ENCODE peak calls at places on chromosomes 2 and 18, in ten cellular contexts. U, N, A, C, K, T, Z, G, W and E are unnamed samples.

GRCh38 chr2:119008108-119008507 is 66.1 kb downstream of the MARCO start:
- DNase-seq in N (peak), W (peak), T (no peak), K (peak), A (no peak), Z (no peak), C (no peak), U (no peak), G (no peak), E (no peak)

GRCh38 chr2:120059483-120059882 is 46.6 kb downstream of the EPB41L5 start:
- DNase-seq in K (no peak), G (no peak), Z (no peak), N (no peak), W (no peak), A (no peak), C (no peak), U (no peak), T (no peak), E (no peak)

GRCh38 chr18:26405190-26405781 is 143.1 kb downstream of the KCTD1 start:
- DNase-seq in N (peak), K (peak), G (peak), A (no peak), T (no peak), Z (peak), U (no peak), W (no peak), C (peak), E (no peak)

GRCh38 chr2:188512456-188512855 is 220.8 kb downstream of the GULP1 start:
- DNase-seq in U (no peak), G (no peak), Z (no peak), W (peak), N (peak), C (no peak), A (no peak), K (peak), T (no peak), E (no peak)

GRCh38 chr2:122736279-122736678 is 980.8 kb downstream of the TSN start:
- DNase-seq in K (no peak), G (peak), W (no peak), U (no peak), T (no peak), C (peak), N (no peak), A (no peak), Z (no peak), E (no peak)

GRCh38 chr2:130936451-130936850 is 99.7 kb downstream of the ARHGEF4 start:
- DNase-seq in C (no peak), A (no peak), W (no peak), U (no peak), K (no peak), G (no peak), N (no peak), T (no peak), Z (no peak), E (no peak)

GRCh38 chr2:180240774-180241173 is 233.7 kb upstream of the CWC22 start:
- DNase-seq in G (no peak), U (no peak), Z (no peak), A (no peak), N (no peak), C (no peak), W (no peak), K (no peak), T (no peak), E (no peak)

GRCh38 chr2:17620280-17620679 is 79.8 kb downstream of the VSNL1 start:
- DNase-seq in G (no peak), A (no peak), T (no peak), C (no peak), Z (no peak), K (no peak), N (no peak), W (no peak), U (no peak), E (no peak)

GRCh38 chr2:73228631-73229030 is 4.4 kb downstream of the PRADC1 start:
- DNase-seq in W (no peak), A (no peak), U (no peak), T (no peak), Z (no peak), K (no peak), C (no peak), N (no peak), G (no peak), E (no peak)

GRCh38 chr2:20207051-20207450 is 17.9 kb downstream of the SDC1 start:
- DNase-seq in G (peak), K (no peak), Z (no peak), T (peak), A (no peak), C (no peak), N (no peak), W (no peak), U (no peak), E (no peak)

GRCh38 chr2:24124003-24124585 is 825 bp downstream of the FAM228B start:
- DNase-seq in G (no peak), W (no peak), T (no peak), Z (no peak), K (no peak), N (no peak), A (no peak), C (no peak), U (no peak), E (no peak)

GRCh38 chr2:241034490-241035141 is 36.2 kb downstream of the SNED1 start:
- DNase-seq in C (no peak), A (no peak), G (no peak), W (no peak), Z (no peak), U (no peak), T (no peak), N (no peak), K (no peak), E (no peak)

GRCh38 chr18:72452328-72452727 is 91.8 kb downstream of the CBLN2 start:
- DNase-seq in U (no peak), C (no peak), A (no peak), N (no peak), W (no peak), K (no peak), T (no peak), G (no peak), Z (no peak), E (no peak)

GRCh38 chr2:68328901-68329300 is 9.2 kb upstream of the CNRIP1 start:
- DNase-seq in Z (no peak), A (no peak), G (no peak), T (no peak), K (no peak), W (no peak), N (no peak), C (no peak), U (no peak), E (no peak)

GRCh38 chr2:105143467-105144127 is 97.9 kb upstream of the GPR45 start:
- DNase-seq in U (peak), A (no peak), G (no peak), W (peak), N (no peak), C (no peak), K (no peak), Z (no peak), T (no peak), E (no peak)

GRCh38 chr2:170716851-170717598 is 1.9 kb downstream of the SP5 start:
- DNase-seq in Z (peak), T (no peak), K (peak), W (no peak), A (peak), G (peak), N (peak), U (no peak), C (peak), E (peak)

GRCh38 chr2:96683307-96683706 is 40.7 kb downstream of the FER1L5 start:
- DNase-seq in Z (no peak), K (no peak), N (no peak), A (no peak), U (no peak), G (no peak), T (no peak), W (no peak), C (no peak), E (no peak)

GRCh38 chr2:10390369-10390801 is 57.7 kb downstream of the ODC1 start:
- DNase-seq in Z (no peak), G (no peak), N (no peak), C (no peak), A (no peak), U (no peak), K (no peak), W (peak), T (no peak), E (no peak)

GRCh38 chr2:224038049-224038829 is 847 bp downstream of the SERPINE2 start:
- DNase-seq in N (peak), W (no peak), A (no peak), Z (no peak), C (no peak), U (peak), T (no peak), K (peak), G (peak), E (no peak)

GRCh38 chr2:2843969-2844548 is 513.0 kb upstream of the MYT1L start:
- DNase-seq in C (no peak), W (peak), Z (peak), N (no peak), A (no peak), K (peak), U (no peak), G (no peak), T (no peak), E (no peak)

GRCh38 chr2:138500592-138501426 is 761 bp upstream of the SPOPL start:
- DNase-seq in G (peak), C (no peak), N (peak), U (no peak), W (no peak), A (peak), Z (no peak), K (peak), T (no peak), E (no peak)

GRCh38 chr2:195683174-195683573 is 26.1 kb downstream of the SLC39A10 start:
- DNase-seq in A (no peak), Z (no peak), T (no peak), N (no peak), G (no peak), W (no peak), U (no peak), C (no peak), K (no peak), E (no peak)

GRCh38 chr2:195686564-195686963 is 29.5 kb downstream of the SLC39A10 start:
- DNase-seq in K (no peak), C (no peak), N (no peak), T (no peak), Z (no peak), U (no peak), A (no peak), G (no peak), W (no peak), E (no peak)

GRCh38 chr2:195682077-195682476 is 25.1 kb downstream of the SLC39A10 start:
- DNase-seq in U (no peak), A (no peak), G (no peak), K (no peak), C (no peak), T (no peak), W (no peak), Z (no peak), N (no peak), E (no peak)

DNA sequence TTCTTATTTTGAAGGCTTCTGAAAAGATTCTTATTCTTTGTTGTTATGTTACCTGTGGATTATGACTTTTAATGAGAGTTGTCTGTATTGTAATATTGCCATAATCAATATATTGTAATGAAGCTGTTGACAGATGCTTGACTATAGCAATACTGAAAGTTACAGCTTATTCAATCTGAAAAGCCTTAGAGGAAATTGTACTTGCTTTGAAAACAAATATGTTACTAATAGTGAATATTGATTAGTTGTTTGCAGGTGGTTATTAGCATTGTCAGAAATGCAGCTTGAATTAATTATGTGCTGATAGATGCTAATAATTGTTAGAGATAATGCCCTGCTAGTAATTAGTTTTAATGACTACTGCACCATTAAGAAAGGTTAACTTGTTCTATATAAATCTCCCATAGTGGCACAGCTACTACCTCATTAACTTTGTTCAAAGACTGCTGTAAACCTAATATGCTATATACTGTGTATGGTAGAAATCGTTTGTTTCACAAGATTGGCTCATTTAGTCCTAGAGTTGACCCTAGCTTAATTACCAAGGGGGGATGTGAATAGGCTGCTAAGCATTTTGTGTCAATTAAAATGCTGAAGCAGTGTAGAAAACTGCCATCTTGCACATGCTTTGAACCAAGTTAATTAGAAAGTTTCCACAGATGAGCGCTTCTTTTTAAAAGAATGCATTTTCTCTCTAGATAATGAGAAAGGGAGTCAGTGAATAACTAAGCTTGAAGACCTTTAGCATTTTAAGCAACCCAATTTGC is 30.5 kb downstream of the SLC39A10 start:
- DNase-seq in Z (no peak), N (no peak), K (no peak), C (no peak), W (no peak), U (no peak), A (no peak), T (peak), G (no peak), E (no peak)
- TF ChIP-seq POLR2A in Z (no peak), N (no peak), K (no peak), C (no peak), W (no peak), U (no peak), A (no peak), T (no peak), G (no peak), E (no peak)

DNA sequence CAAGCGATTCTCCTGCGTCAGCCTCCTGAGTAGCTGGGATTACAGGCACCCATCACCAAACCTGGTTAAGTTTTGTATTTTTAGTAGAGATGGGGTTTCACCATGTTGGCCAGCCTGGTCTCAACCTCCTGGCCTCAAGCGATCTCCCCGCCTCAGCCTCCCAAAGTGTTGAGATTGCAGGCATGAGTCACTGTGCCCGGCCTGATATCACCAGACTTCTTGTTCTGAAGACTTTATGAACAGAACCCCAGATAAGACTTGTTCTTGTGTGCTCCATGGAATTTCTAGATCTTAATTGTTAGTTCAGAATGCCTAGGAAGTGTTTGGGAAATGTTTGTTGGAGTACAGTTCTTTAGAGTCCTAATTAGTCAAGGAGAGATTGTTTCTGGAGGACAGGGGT is 521.4 kb downstream of the SLC4A3 start:
- DNase-seq in Z (no peak), U (no peak), W (no peak), G (no peak), C (no peak), T (no peak), A (no peak), K (no peak), N (no peak), E (no peak)
- TF ChIP-seq EP300 in Z (no peak), U (no peak), W (no peak), G (no peak), C (no peak), T (no peak), A (no peak), K (no peak), N (no peak), E (no peak)

DNA sequence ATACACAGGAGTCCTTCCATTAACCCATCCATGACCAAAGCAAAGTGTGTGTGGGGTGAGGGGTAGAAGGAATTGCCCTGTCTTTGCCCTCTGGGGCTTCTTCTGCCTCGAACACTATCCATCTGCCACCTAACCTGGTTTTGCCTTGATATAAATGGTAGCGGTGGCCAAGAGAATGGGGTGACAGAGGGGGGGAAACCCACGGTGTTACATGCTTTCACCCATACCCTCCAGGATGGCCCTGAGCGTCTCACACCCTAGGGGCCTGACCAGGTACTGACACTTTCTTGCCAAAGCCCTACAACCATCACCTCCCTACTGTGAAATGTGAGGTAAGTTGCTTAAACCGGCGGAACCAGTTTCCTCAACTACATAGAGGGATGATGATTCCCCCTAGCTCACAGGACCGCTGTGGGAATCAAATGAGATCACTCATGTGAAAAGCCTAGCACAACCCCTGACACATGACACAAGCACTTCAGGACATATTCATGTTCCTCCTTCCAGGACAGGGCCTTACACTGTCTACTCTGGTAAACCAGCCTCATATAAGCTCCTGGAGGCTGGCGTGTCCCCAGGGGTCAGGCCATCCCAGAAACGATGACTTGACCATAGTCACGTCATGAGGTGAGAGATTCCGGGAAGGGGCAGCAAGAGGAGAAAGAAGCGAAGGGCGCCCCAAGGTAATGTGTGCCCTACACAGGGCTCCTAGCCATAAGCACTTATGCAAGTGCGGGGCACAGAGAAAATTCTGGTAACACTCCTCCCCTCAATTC is 49.7 kb downstream of the C2orf42 start:
- DNase-seq in N (no peak), Z (peak), K (peak), T (peak), C (peak), W (peak), G (peak), U (peak), A (peak), E (no peak)
- TF ChIP-seq POLR2A in N (no peak), Z (peak), K (no peak), T (peak), C (no peak), W (no peak), G (peak), U (no peak), A (peak), E (peak)

GRCh38 chr2:30235859-30236535 is 4.7 kb downstream of the LBH start:
- DNase-seq in N (no peak), U (no peak), K (no peak), Z (no peak), T (no peak), C (peak), W (no peak), G (no peak), A (no peak), E (no peak)

GRCh38 chr2:30238143-30238800 is 6.9 kb downstream of the LBH start:
- DNase-seq in U (no peak), Z (no peak), G (no peak), T (no peak), N (no peak), C (no peak), W (no peak), A (peak), K (no peak), E (no peak)

GRCh38 chr2:30239308-30240161 is 8.2 kb downstream of the LBH start:
- DNase-seq in T (no peak), W (peak), G (peak), A (peak), C (peak), K (peak), U (peak), N (peak), Z (peak), E (peak)

GRCh38 chr2:30236591-30237245 is 5.4 kb downstream of the LBH start:
- DNase-seq in G (no peak), Z (no peak), W (no peak), A (peak), C (peak), U (no peak), T (no peak), K (no peak), N (no peak), E (no peak)

DNA sequence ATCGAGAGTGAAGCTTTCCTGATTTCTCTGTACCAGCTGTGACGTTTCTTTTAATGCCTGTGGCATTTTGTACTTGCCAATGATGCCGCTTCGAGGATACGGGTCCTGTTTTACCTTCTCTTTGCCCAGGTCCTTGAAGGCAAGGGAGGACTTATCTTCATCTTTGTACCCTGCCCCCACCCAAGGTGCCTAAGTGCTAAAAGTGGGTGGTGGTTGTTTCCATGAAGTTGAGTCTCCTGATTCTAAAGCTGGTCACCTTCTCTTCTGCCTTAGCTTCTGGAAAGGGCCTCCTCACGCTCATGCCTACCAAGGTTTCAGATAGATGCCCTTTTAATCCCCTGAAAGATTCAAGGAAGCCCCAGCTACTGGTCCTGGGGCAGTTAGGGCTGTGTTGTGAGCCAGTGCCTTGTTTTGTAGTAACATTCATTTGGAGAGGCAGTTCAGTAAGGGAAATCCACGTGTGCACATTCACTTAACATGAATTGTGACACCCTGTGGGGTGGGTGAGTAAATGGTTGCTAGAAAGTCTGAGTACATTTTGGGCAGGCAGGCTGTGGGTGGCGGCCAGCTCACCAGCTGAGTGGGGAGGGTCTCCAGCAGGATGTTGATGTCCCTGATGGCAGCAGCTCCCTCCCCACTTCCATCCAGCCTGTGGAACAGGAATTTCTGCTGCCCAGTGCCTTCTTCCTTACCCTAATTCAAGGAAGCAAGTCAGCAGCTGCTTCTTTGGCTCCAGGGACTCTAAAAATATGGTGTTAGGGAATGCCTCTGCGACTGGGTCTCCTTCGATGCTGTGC is 6.2 kb downstream of the LBH start:
- DNase-seq in K (no peak), Z (no peak), T (no peak), W (no peak), A (peak), G (no peak), N (no peak), U (no peak), C (no peak), E (no peak)
- TF ChIP-seq EP300 in K (no peak), Z (no peak), T (no peak), W (no peak), A (no peak), G (no peak), N (no peak), U (no peak), C (no peak), E (no peak)

DNA sequence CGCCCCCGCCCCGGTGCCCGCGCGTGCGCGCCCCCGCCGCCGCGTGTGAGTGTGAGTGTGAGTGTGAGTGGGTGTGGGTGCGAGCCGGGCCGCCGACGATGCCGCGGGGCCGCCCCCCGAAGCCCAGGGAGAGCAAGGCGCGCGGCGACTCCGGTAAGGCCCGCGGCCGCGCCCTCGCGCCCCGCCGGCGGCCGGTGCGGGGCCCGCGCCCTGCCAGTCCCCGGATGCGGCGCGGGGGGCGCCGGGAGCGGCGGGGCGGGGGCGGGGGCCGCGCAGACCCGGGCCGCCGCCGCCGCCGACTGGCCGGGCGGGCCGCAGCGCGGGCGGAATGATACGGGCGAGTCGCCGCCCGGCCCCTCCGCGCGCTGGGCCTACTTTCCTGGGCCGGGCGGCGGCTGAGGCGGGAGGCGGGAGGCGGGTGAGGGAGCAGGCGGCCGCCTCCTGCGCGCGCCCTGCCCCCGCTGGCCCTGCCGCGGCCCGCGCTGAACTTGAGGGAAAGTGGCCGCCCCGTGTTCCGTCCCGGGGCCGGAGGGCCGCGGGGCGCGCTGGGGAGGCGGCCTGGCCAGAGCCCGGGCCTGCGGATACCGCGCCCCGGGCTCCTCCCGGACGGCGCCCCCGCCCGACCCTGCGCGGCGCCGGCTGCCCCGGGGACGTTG is at the start of gene ZNF236:
- DNase-seq in G (peak), N (peak), T (no peak), Z (peak), K (peak), A (peak), U (peak), C (peak), W (peak), E (peak)
- TF ChIP-seq POLR2A in G (no peak), N (peak), T (peak), Z (peak), K (peak), A (no peak), U (peak), C (no peak), W (no peak), E (peak)

GRCh38 chr2:232363784-232364615 is 14.6 kb upstream of the ALPP start:
- DNase-seq in T (peak), K (no peak), U (no peak), A (peak), C (no peak), Z (peak), G (no peak), W (no peak), N (no peak), E (no peak)
- TF ChIP-seq EP300 in T (no peak), K (no peak), U (no peak), A (no peak), C (no peak), Z (no peak), G (no peak), W (no peak), N (no peak), E (no peak)